ENCODE peak calls at places on chromosome 19, in seven cellular contexts. X is fibroblast of the aortic adventitia, K is stomach, H is foreskin fibroblast, U is GM12865, B is dorsolateral prefrontal cortex, O is thoracic aorta. W is an unnamed sample.

GRCh38 chr19:33872445-33873320 is 76.0 kb downstream of the KCTD15 start:
- DNase-seq in X (no peak), K (no peak), H (peak), U (no peak), B (no peak), O (no peak), W (no peak)

GRCh38 chr19:10450853-10451609 is 30.7 kb downstream of the PDE4A start:
- DNase-seq in X (no peak), K (no peak), H (no peak), U (peak), B (no peak), O (no peak), W (no peak)

GRCh38 chr19:19385900-19386339 is 19.6 kb upstream of the GATAD2A start:
- DNase-seq in X (no peak), K (no peak), H (no peak), U (no peak), B (peak), O (no peak), W (no peak)

GRCh38 chr19:15091918-15092753 is 10.1 kb downstream of the OR1I1 start:
- DNase-seq in X (peak), K (no peak), H (peak), U (peak), B (no peak), O (no peak), W (no peak)

GRCh38 chr19:12364391-12365093 is 941 bp downstream of the ZNF442 start:
- DNase-seq in X (peak), K (no peak), H (peak), U (peak), B (no peak), O (no peak), W (no peak)

GRCh38 chr19:55423225-55423967 is 15.8 kb upstream of the UBE2S start:
- DNase-seq in X (no peak), K (no peak), H (no peak), U (no peak), B (no peak), O (no peak), W (no peak)

GRCh38 chr19:55146078-55146647 is 2.8 kb downstream of the TNNT1 start:
- DNase-seq in X (no peak), K (no peak), H (peak), U (no peak), B (no peak), O (no peak), W (no peak)

GRCh38 chr19:17869114-17869608 is 2.6 kb upstream of the SLC5A5 start:
- DNase-seq in X (no peak), K (no peak), H (no peak), U (no peak), B (no peak), O (no peak), W (no peak)

GRCh38 chr19:44789943-44790467 is 12.3 kb downstream of the CBLC start:
- DNase-seq in X (no peak), K (no peak), H (no peak), U (no peak), B (no peak), O (no peak), W (no peak)

GRCh38 chr19:28667348-28667977 is 545.5 kb downstream of the UQCRFS1 start:
- DNase-seq in X (no peak), K (no peak), H (no peak), U (no peak), B (no peak), O (no peak), W (no peak)
- TF ChIP-seq CTCF in X (no peak), K (no peak), H (no peak), U (no peak), B (no peak), O (no peak), W (no peak)

GRCh38 chr19:3577741-3578344 is 5.1 kb downstream of the HMG20B start:
- DNase-seq in X (no peak), K (no peak), H (no peak), U (no peak), B (no peak), O (no peak), W (no peak)

GRCh38 chr19:3575260-3575741 is 2.6 kb downstream of the HMG20B start:
- DNase-seq in X (no peak), K (peak), H (peak), U (peak), B (no peak), O (no peak), W (no peak)

GRCh38 chr19:3575949-3576673 is 3.4 kb downstream of the HMG20B start:
- DNase-seq in X (no peak), K (no peak), H (no peak), U (no peak), B (no peak), O (no peak), W (no peak)

GRCh38 chr19:3578390-3578789 is 5.6 kb downstream of the HMG20B start:
- DNase-seq in X (no peak), K (no peak), H (no peak), U (no peak), B (no peak), O (no peak), W (no peak)

DNA sequence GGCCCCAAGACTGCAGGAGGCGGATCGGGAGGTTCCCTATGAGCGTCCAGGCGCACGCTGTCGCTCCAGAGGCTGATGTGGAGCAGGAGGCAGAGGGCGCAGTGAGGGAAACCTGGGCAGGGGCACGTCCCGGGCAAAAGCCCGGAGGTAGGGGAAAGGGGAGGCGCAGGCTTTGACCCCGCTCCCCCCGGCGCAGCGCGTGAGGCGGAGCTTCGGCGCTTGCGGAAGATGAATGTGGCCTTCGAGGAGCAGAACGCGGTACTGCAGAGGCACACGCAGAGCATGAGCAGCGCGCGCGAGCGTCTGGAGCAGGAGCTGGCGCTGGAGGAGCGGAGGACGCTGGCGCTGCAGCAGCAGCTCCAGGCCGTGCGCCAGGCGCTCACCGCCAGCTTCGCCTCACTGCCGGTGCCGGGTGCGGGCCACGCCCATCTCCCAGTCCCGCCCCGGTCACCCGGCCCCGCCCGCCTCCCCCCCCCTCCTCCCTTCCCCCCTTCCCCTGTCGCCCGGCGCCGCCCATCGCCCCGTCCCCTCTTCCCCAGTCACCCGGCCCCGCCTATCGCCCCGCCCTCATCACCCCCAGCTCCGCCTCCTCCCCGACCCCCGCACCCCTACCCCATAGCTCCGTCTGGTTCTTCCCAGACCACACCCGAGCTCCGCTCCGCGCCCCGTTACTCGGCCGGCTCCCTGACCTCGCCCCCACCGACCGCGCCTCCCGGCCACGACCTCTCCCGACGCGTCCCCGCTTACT is 4.1 kb downstream of the HMG20B start:
- DNase-seq in X (peak), K (peak), H (peak), U (no peak), B (no peak), O (no peak), W (no peak)
- TF ChIP-seq CTCF in X (no peak), K (no peak), H (no peak), U (no peak), B (no peak), O (no peak), W (no peak)

DNA sequence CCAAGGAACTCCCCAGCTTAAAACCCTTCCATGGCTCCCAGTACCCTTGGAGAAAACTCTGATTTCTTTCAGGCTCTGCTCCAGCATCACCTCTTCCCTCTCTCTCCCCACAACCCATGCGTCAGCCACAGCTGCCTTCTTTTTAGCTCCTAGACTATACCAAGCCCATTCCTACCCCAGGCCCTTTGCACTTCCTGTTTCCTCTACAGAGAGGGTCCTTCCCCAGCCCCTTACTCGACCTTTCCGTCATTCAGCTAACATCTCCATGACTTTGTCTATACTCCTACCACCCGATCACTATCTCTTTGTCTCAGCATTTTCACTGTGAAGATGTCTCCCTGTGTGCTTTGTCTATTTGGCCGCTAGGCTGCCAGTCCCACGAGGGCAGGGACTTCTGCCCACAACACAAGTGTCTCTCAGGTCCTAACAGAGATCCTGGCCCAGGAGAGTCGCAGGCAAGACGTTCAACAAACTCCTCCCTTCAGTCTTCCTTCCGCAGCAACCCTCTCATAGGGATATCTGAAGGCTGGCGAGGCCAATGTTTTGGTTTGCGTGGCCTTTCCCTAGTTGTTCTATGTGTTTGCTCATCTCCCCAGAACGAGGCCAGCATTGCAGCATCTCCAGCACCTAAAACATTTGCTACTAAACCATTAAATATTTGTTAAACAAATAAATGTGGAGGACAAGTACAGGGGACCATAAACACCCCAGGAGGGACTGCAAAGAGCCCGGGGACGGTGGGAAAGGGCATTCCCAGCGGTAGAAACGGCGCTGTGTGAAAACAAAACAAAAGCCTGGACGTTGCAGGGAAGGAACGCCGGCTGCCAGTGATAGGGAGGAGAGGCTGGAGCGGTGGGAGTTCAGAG is 816 bp downstream of the CCNP start:
- DNase-seq in X (peak), K (no peak), H (peak), U (peak), B (no peak), O (no peak), W (no peak)
- TF ChIP-seq CTCF in X (peak), K (no peak), H (no peak), U (peak), B (no peak), O (no peak), W (no peak)

GRCh38 chr19:32154418-32154817 is 191.0 kb upstream of the ZNF507 start:
- DNase-seq in X (no peak), K (no peak), H (no peak), U (no peak), B (no peak), O (no peak), W (no peak)

GRCh38 chr19:32146664-32147063 is 198.7 kb upstream of the ZNF507 start:
- DNase-seq in X (no peak), K (no peak), H (no peak), U (no peak), B (no peak), O (no peak), W (no peak)

GRCh38 chr19:32150605-32151004 is 194.8 kb upstream of the ZNF507 start:
- DNase-seq in X (no peak), K (no peak), H (no peak), U (no peak), B (no peak), O (no peak), W (no peak)
- TF ChIP-seq CTCF in X (no peak), K (no peak), H (no peak), U (no peak), B (no peak), O (no peak), W (no peak)

GRCh38 chr19:2905918-2906519 is 5.3 kb downstream of the ZNF57 start:
- DNase-seq in X (no peak), K (no peak), H (no peak), U (no peak), B (no peak), O (no peak), W (no peak)
- TF ChIP-seq CTCF in X (no peak), K (no peak), H (no peak), U (no peak), B (no peak), O (no peak), W (no peak)

GRCh38 chr19:48954595-48955307 is at the start of gene BAX:
- DNase-seq in X (peak), K (peak), H (peak), U (peak), B (peak), O (peak), W (peak)
- TF ChIP-seq CTCF in X (no peak), K (no peak), H (no peak), U (no peak), B (peak), O (no peak), W (no peak)

DNA sequence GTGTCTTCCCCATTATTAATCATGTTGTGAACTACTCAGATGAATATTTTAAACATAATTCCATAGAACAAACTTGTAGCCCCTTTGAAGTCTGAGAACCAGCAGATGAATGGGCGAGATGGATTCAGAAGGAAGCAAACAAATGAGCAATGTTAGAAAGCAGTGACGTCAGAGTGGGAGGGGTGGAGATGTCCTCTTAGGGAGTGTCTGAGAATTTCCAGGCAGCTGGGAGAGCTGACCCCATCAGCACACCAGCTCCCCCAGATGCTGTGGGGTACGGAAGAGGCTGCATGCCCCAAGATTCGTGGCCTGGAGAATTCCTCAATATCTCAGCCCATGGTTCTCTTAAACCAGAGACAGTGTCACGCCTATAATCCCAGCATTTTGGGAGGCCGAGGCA is 68.6 kb downstream of the DPF1 start:
- DNase-seq in X (peak), K (no peak), H (peak), U (no peak), B (no peak), O (no peak), W (no peak)
- TF ChIP-seq CTCF in X (no peak), K (no peak), H (no peak), U (no peak), B (no peak), O (no peak), W (no peak)

GRCh38 chr19:46402725-46403124 is 10.6 kb downstream of the CCDC8 start:
- DNase-seq in X (no peak), K (no peak), H (no peak), U (no peak), B (no peak), O (no peak), W (no peak)
- TF ChIP-seq CTCF in X (no peak), K (no peak), H (no peak), U (no peak), B (no peak), O (no peak), W (no peak)

GRCh38 chr19:8498295-8498694 is 4.1 kb downstream of the PRAM1 start:
- DNase-seq in X (no peak), K (no peak), H (no peak), U (no peak), B (no peak), O (no peak), W (no peak)

GRCh38 chr19:8501547-8501946 is 893 bp downstream of the PRAM1 start:
- DNase-seq in X (no peak), K (no peak), H (no peak), U (no peak), B (no peak), O (no peak), W (no peak)

GRCh38 chr19:8501968-8502367 is 472 bp downstream of the PRAM1 start:
- DNase-seq in X (no peak), K (no peak), H (no peak), U (no peak), B (no peak), O (no peak), W (no peak)

GRCh38 chr19:8499048-8499833 is 3.2 kb downstream of the PRAM1 start:
- DNase-seq in X (no peak), K (no peak), H (no peak), U (no peak), B (no peak), O (no peak), W (no peak)

GRCh38 chr19:8500158-8500557 is 2.3 kb downstream of the PRAM1 start:
- DNase-seq in X (no peak), K (no peak), H (no peak), U (no peak), B (no peak), O (no peak), W (no peak)
- TF ChIP-seq CTCF in X (no peak), K (no peak), H (no peak), U (no peak), B (no peak), O (no peak), W (no peak)

GRCh38 chr19:41646589-41647204 is 19.8 kb upstream of the CEACAM4 start:
- DNase-seq in X (peak), K (no peak), H (peak), U (peak), B (no peak), O (no peak), W (no peak)
- TF ChIP-seq CTCF in X (peak), K (no peak), H (peak), U (peak), B (peak), O (no peak), W (no peak)